ENCODE peak calls at places on chromosomes 1 and 21, in eight cellular contexts. X, J, Q, D, H, Y, L and S are unnamed samples.
A peak's percentile ranks its signal among the peaks of the same experiment; 100 is the strongest.

GRCh38 chr21:42706765-42707164 is 53.3 kb downstream of the PDE9A start:
- DNase-seq in L (no peak), X (no peak), H (no peak), J (no peak), Q (no peak), Y (no peak), D (no peak), S (no peak)

GRCh38 chr1:201590474-201590873 is 51.5 kb downstream of the NAV1 start:
- DNase-seq in D (no peak), Y (no peak), X (no peak), H (no peak), J (no peak), L (no peak), Q (no peak), S (peak; percentile 18)

GRCh38 chr1:119409731-119410130 is 5.2 kb upstream of the HSD3B2 start:
- DNase-seq in D (no peak), Y (no peak), Q (no peak), X (no peak), H (no peak), L (peak; percentile 9), J (no peak), S (no peak)

GRCh38 chr21:35428041-35428400 is 378.9 kb upstream of the RUNX1 start:
- DNase-seq in X (no peak), Y (peak; percentile 8), J (no peak), D (no peak), H (no peak), Q (no peak), L (no peak), S (no peak)

GRCh38 chr1:214471458-214471857 is 79.9 kb downstream of the PTPN14 start:
- DNase-seq in D (no peak), H (no peak), Q (no peak), L (peak; percentile 41), J (no peak), Y (no peak), X (no peak), S (no peak)

GRCh38 chr21:36706951-36707762 is 8.2 kb downstream of the SIM2 start:
- DNase-seq in Y (no peak), X (no peak), D (no peak), Q (no peak), J (no peak), H (no peak), L (no peak), S (no peak)

GRCh38 chr1:238962941-238963340 is 423.4 kb upstream of the CHRM3 start:
- DNase-seq in H (no peak), D (no peak), L (no peak), Q (no peak), Y (no peak), X (no peak), J (no peak), S (no peak)

GRCh38 chr1:46549697-46550681 is 1.5 kb downstream of the KNCN start:
- DNase-seq in X (peak; percentile 75), H (peak; percentile 66), Y (no peak), J (peak; percentile 23), D (no peak), Q (no peak), L (peak; percentile 49), S (no peak)

GRCh38 chr1:203668401-203668800 is 41.8 kb downstream of the ATP2B4 start:
- DNase-seq in D (no peak), Q (no peak), H (peak; percentile 39), X (no peak), Y (no peak), L (no peak), J (no peak), S (no peak)

GRCh38 chr1:236576004-236576403 is 28.3 kb downstream of the HEATR1 start:
- DNase-seq in X (no peak), Y (no peak), J (no peak), L (peak; percentile 0), H (no peak), D (no peak), Q (no peak), S (no peak)

GRCh38 chr21:37560385-37560784 is 193.8 kb downstream of the DYRK1A start:
- DNase-seq in Q (no peak), Y (no peak), X (no peak), L (no peak), D (no peak), J (no peak), H (no peak), S (no peak)

GRCh38 chr1:173887627-173888026 is 19.4 kb downstream of the ZBTB37 start:
- DNase-seq in Q (no peak), H (no peak), L (no peak), X (no peak), Y (no peak), J (no peak), D (no peak), S (no peak)